ENCODE peak calls at places on chromosomes 6 and 20, in eight cellular contexts. One of them, this sample, is unnamed.

GRCh38 chr6:52741872-52742271 is 21.4 kb downstream of the GSTA2 start:
- DNase-seq in ELF-1: no peak
- DNase-seq in hypothalamus: no peak
- DNase-seq in NCI-H1417: no peak
- DNase-seq in NCI-H1436: no peak
- DNase-seq in activated T-helper 1 cell treated with anti-CD3 and anti-CD28 coated beads, Interleukin-2, amount 50 U/mL, for 16 hours: no peak
- DNase-seq in COR-L47: no peak
- DNase-seq in nephron progenitor cell: no peak
- DNase-seq in this sample: no peak

GRCh38 chr6:35895560-35895959 is 25.3 kb downstream of the SRPK1 start:
- DNase-seq in nephron progenitor cell: no peak
- DNase-seq in NCI-H1436: no peak
- DNase-seq in activated T-helper 1 cell treated with anti-CD3 and anti-CD28 coated beads, Interleukin-2, amount 50 U/mL, for 16 hours: no peak
- DNase-seq in ELF-1: peak
- DNase-seq in COR-L47: no peak
- DNase-seq in hypothalamus: no peak
- DNase-seq in NCI-H1417: no peak
- DNase-seq in this sample: no peak

GRCh38 chr20:64138276-64138815 is 25.9 kb upstream of the MYT1 start:
- DNase-seq in COR-L47: no peak
- DNase-seq in ELF-1: no peak
- DNase-seq in NCI-H1436: no peak
- DNase-seq in activated T-helper 1 cell treated with anti-CD3 and anti-CD28 coated beads, Interleukin-2, amount 50 U/mL, for 16 hours: no peak
- DNase-seq in nephron progenitor cell: peak
- DNase-seq in NCI-H1417: no peak
- DNase-seq in hypothalamus: no peak
- DNase-seq in this sample: no peak

GRCh38 chr6:90156861-90157260 is 139.8 kb downstream of the BACH2 start:
- DNase-seq in activated T-helper 1 cell treated with anti-CD3 and anti-CD28 coated beads, Interleukin-2, amount 50 U/mL, for 16 hours: no peak
- DNase-seq in NCI-H1436: no peak
- DNase-seq in hypothalamus: no peak
- DNase-seq in COR-L47: no peak
- DNase-seq in ELF-1: no peak
- DNase-seq in NCI-H1417: no peak
- DNase-seq in nephron progenitor cell: no peak
- DNase-seq in this sample: no peak

GRCh38 chr6:53440331-53440730 is 91.6 kb upstream of the ELOVL5 start:
- DNase-seq in hypothalamus: no peak
- DNase-seq in activated T-helper 1 cell treated with anti-CD3 and anti-CD28 coated beads, Interleukin-2, amount 50 U/mL, for 16 hours: no peak
- DNase-seq in nephron progenitor cell: no peak
- DNase-seq in COR-L47: no peak
- DNase-seq in NCI-H1436: no peak
- DNase-seq in ELF-1: no peak
- DNase-seq in NCI-H1417: no peak
- DNase-seq in this sample: no peak

GRCh38 chr6:152978058-152978457 is 4.8 kb downstream of the FBXO5 start:
- DNase-seq in NCI-H1417: no peak
- DNase-seq in hypothalamus: no peak
- DNase-seq in COR-L47: no peak
- DNase-seq in nephron progenitor cell: no peak
- DNase-seq in activated T-helper 1 cell treated with anti-CD3 and anti-CD28 coated beads, Interleukin-2, amount 50 U/mL, for 16 hours: no peak
- DNase-seq in NCI-H1436: no peak
- DNase-seq in ELF-1: no peak
- DNase-seq in this sample: no peak

GRCh38 chr6:162543221-162543620 is 184.3 kb downstream of the PRKN start:
- DNase-seq in nephron progenitor cell: no peak
- DNase-seq in hypothalamus: no peak
- DNase-seq in activated T-helper 1 cell treated with anti-CD3 and anti-CD28 coated beads, Interleukin-2, amount 50 U/mL, for 16 hours: no peak
- DNase-seq in NCI-H1417: no peak
- DNase-seq in ELF-1: peak
- DNase-seq in COR-L47: no peak
- DNase-seq in NCI-H1436: no peak
- DNase-seq in this sample: no peak

GRCh38 chr6:79453558-79454042 is 83.6 kb downstream of the LCA5 start:
- DNase-seq in nephron progenitor cell: no peak
- DNase-seq in NCI-H1436: no peak
- DNase-seq in activated T-helper 1 cell treated with anti-CD3 and anti-CD28 coated beads, Interleukin-2, amount 50 U/mL, for 16 hours: no peak
- DNase-seq in NCI-H1417: peak
- DNase-seq in ELF-1: no peak
- DNase-seq in hypothalamus: no peak
- DNase-seq in COR-L47: no peak
- DNase-seq in this sample: no peak

GRCh38 chr6:30156262-30156599 is 4.8 kb downstream of the TRIM10 start:
- DNase-seq in nephron progenitor cell: no peak
- DNase-seq in NCI-H1436: no peak
- DNase-seq in activated T-helper 1 cell treated with anti-CD3 and anti-CD28 coated beads, Interleukin-2, amount 50 U/mL, for 16 hours: no peak
- DNase-seq in NCI-H1417: no peak
- DNase-seq in COR-L47: no peak
- DNase-seq in hypothalamus: no peak
- DNase-seq in ELF-1: no peak
- DNase-seq in this sample: no peak

GRCh38 chr20:31760457-31761240 is 21.6 kb downstream of the TPX2 start:
- DNase-seq in COR-L47: no peak
- DNase-seq in NCI-H1417: peak
- DNase-seq in nephron progenitor cell: no peak
- DNase-seq in activated T-helper 1 cell treated with anti-CD3 and anti-CD28 coated beads, Interleukin-2, amount 50 U/mL, for 16 hours: no peak
- DNase-seq in ELF-1: no peak
- DNase-seq in NCI-H1436: no peak
- DNase-seq in hypothalamus: no peak
- DNase-seq in this sample: no peak

GRCh38 chr6:169028343-169028742 is 225.3 kb downstream of the THBS2 start:
- DNase-seq in activated T-helper 1 cell treated with anti-CD3 and anti-CD28 coated beads, Interleukin-2, amount 50 U/mL, for 16 hours: no peak
- DNase-seq in ELF-1: no peak
- DNase-seq in NCI-H1417: no peak
- DNase-seq in NCI-H1436: no peak
- DNase-seq in COR-L47: no peak
- DNase-seq in nephron progenitor cell: no peak
- DNase-seq in hypothalamus: no peak
- DNase-seq in this sample: no peak

GRCh38 chr20:32846852-32847251 is 11.9 kb upstream of the EFCAB8 start:
- DNase-seq in COR-L47: no peak
- DNase-seq in activated T-helper 1 cell treated with anti-CD3 and anti-CD28 coated beads, Interleukin-2, amount 50 U/mL, for 16 hours: no peak
- DNase-seq in NCI-H1436: no peak
- DNase-seq in nephron progenitor cell: no peak
- DNase-seq in ELF-1: no peak
- DNase-seq in hypothalamus: no peak
- DNase-seq in NCI-H1417: no peak
- DNase-seq in this sample: no peak

GRCh38 chr20:24916412-24916811 is 32.7 kb upstream of the CST7 start:
- DNase-seq in ELF-1: no peak
- DNase-seq in activated T-helper 1 cell treated with anti-CD3 and anti-CD28 coated beads, Interleukin-2, amount 50 U/mL, for 16 hours: no peak
- DNase-seq in nephron progenitor cell: no peak
- DNase-seq in NCI-H1436: no peak
- DNase-seq in COR-L47: no peak
- DNase-seq in NCI-H1417: no peak
- DNase-seq in hypothalamus: no peak
- DNase-seq in this sample: no peak

GRCh38 chr20:63083831-63084562 is 77.2 kb upstream of the BHLHE23 start:
- DNase-seq in activated T-helper 1 cell treated with anti-CD3 and anti-CD28 coated beads, Interleukin-2, amount 50 U/mL, for 16 hours: no peak
- DNase-seq in COR-L47: no peak
- DNase-seq in nephron progenitor cell: no peak
- DNase-seq in hypothalamus: no peak
- DNase-seq in NCI-H1436: no peak
- DNase-seq in ELF-1: no peak
- DNase-seq in NCI-H1417: no peak
- DNase-seq in this sample: no peak

GRCh38 chr6:159149641-159150040 is 19.6 kb upstream of the FNDC1 start:
- DNase-seq in nephron progenitor cell: no peak
- DNase-seq in NCI-H1436: no peak
- DNase-seq in activated T-helper 1 cell treated with anti-CD3 and anti-CD28 coated beads, Interleukin-2, amount 50 U/mL, for 16 hours: no peak
- DNase-seq in ELF-1: no peak
- DNase-seq in NCI-H1417: no peak
- DNase-seq in COR-L47: no peak
- DNase-seq in hypothalamus: no peak
- DNase-seq in this sample: no peak

GRCh38 chr20:40497781-40498691 is 191.0 kb downstream of the MAFB start:
- DNase-seq in NCI-H1436: no peak
- DNase-seq in ELF-1: no peak
- DNase-seq in hypothalamus: no peak
- DNase-seq in activated T-helper 1 cell treated with anti-CD3 and anti-CD28 coated beads, Interleukin-2, amount 50 U/mL, for 16 hours: no peak
- DNase-seq in COR-L47: no peak
- DNase-seq in NCI-H1417: no peak
- DNase-seq in nephron progenitor cell: no peak
- DNase-seq in this sample: no peak

GRCh38 chr20:2756056-2756611 is 44.3 kb downstream of the CPXM1 start:
- DNase-seq in activated T-helper 1 cell treated with anti-CD3 and anti-CD28 coated beads, Interleukin-2, amount 50 U/mL, for 16 hours: no peak
- DNase-seq in COR-L47: peak
- DNase-seq in NCI-H1417: no peak
- DNase-seq in nephron progenitor cell: peak
- DNase-seq in hypothalamus: no peak
- DNase-seq in ELF-1: peak
- DNase-seq in NCI-H1436: no peak
- DNase-seq in this sample: peak

GRCh38 chr20:6735913-6736845 is 31.3 kb upstream of the BMP2 start:
- DNase-seq in nephron progenitor cell: no peak
- DNase-seq in NCI-H1436: no peak
- DNase-seq in NCI-H1417: no peak
- DNase-seq in activated T-helper 1 cell treated with anti-CD3 and anti-CD28 coated beads, Interleukin-2, amount 50 U/mL, for 16 hours: no peak
- DNase-seq in hypothalamus: no peak
- DNase-seq in COR-L47: no peak
- DNase-seq in ELF-1: no peak
- DNase-seq in this sample: no peak

GRCh38 chr20:47573586-47573985 is 71.9 kb downstream of the NCOA3 start:
- DNase-seq in nephron progenitor cell: no peak
- DNase-seq in NCI-H1436: no peak
- DNase-seq in NCI-H1417: no peak
- DNase-seq in activated T-helper 1 cell treated with anti-CD3 and anti-CD28 coated beads, Interleukin-2, amount 50 U/mL, for 16 hours: no peak
- DNase-seq in ELF-1: no peak
- DNase-seq in COR-L47: no peak
- DNase-seq in hypothalamus: no peak
- DNase-seq in this sample: no peak

GRCh38 chr20:757509-757908 is 10.8 kb downstream of the SLC52A3 start:
- DNase-seq in nephron progenitor cell: no peak
- DNase-seq in hypothalamus: no peak
- DNase-seq in activated T-helper 1 cell treated with anti-CD3 and anti-CD28 coated beads, Interleukin-2, amount 50 U/mL, for 16 hours: no peak
- DNase-seq in COR-L47: no peak
- DNase-seq in NCI-H1436: no peak
- DNase-seq in NCI-H1417: no peak
- DNase-seq in ELF-1: no peak
- DNase-seq in this sample: no peak

GRCh38 chr6:38501931-38502330 is 137.8 kb downstream of the BTBD9 start:
- DNase-seq in activated T-helper 1 cell treated with anti-CD3 and anti-CD28 coated beads, Interleukin-2, amount 50 U/mL, for 16 hours: no peak
- DNase-seq in NCI-H1436: peak
- DNase-seq in NCI-H1417: peak
- DNase-seq in ELF-1: no peak
- DNase-seq in hypothalamus: no peak
- DNase-seq in COR-L47: peak
- DNase-seq in nephron progenitor cell: no peak
- DNase-seq in this sample: no peak

GRCh38 chr6:15922510-15923307 is 206.2 kb upstream of the MYLIP start:
- DNase-seq in COR-L47: no peak
- DNase-seq in NCI-H1436: no peak
- DNase-seq in nephron progenitor cell: no peak
- DNase-seq in hypothalamus: no peak
- DNase-seq in ELF-1: peak
- DNase-seq in activated T-helper 1 cell treated with anti-CD3 and anti-CD28 coated beads, Interleukin-2, amount 50 U/mL, for 16 hours: no peak
- DNase-seq in NCI-H1417: no peak
- DNase-seq in this sample: no peak

GRCh38 chr20:32574296-32575226 is 10.6 kb downstream of the NOL4L start:
- DNase-seq in hypothalamus: peak
- DNase-seq in NCI-H1417: no peak
- DNase-seq in nephron progenitor cell: no peak
- DNase-seq in COR-L47: no peak
- DNase-seq in NCI-H1436: no peak
- DNase-seq in ELF-1: peak
- DNase-seq in activated T-helper 1 cell treated with anti-CD3 and anti-CD28 coated beads, Interleukin-2, amount 50 U/mL, for 16 hours: no peak
- DNase-seq in this sample: no peak

GRCh38 chr6:29924731-29925130 is 17.6 kb upstream of the HLA-A start:
- DNase-seq in activated T-helper 1 cell treated with anti-CD3 and anti-CD28 coated beads, Interleukin-2, amount 50 U/mL, for 16 hours: no peak
- DNase-seq in nephron progenitor cell: no peak
- DNase-seq in NCI-H1436: no peak
- DNase-seq in NCI-H1417: no peak
- DNase-seq in ELF-1: no peak
- DNase-seq in hypothalamus: no peak
- DNase-seq in COR-L47: no peak
- DNase-seq in this sample: peak

GRCh38 chr6:4130357-4130987 is 4.9 kb downstream of the ECI2 start:
- DNase-seq in hypothalamus: no peak
- DNase-seq in NCI-H1417: no peak
- DNase-seq in activated T-helper 1 cell treated with anti-CD3 and anti-CD28 coated beads, Interleukin-2, amount 50 U/mL, for 16 hours: no peak
- DNase-seq in COR-L47: no peak
- DNase-seq in nephron progenitor cell: no peak
- DNase-seq in ELF-1: no peak
- DNase-seq in NCI-H1436: no peak
- DNase-seq in this sample: no peak

GRCh38 chr6:37456816-37457560 is 24.0 kb downstream of the CMTR1 start:
- DNase-seq in nephron progenitor cell: no peak
- DNase-seq in ELF-1: no peak
- DNase-seq in hypothalamus: no peak
- DNase-seq in NCI-H1417: no peak
- DNase-seq in activated T-helper 1 cell treated with anti-CD3 and anti-CD28 coated beads, Interleukin-2, amount 50 U/mL, for 16 hours: no peak
- DNase-seq in NCI-H1436: no peak
- DNase-seq in COR-L47: no peak
- DNase-seq in this sample: no peak

GRCh38 chr6:144762450-144762849 is 477.3 kb downstream of the UTRN start:
- DNase-seq in nephron progenitor cell: no peak
- DNase-seq in hypothalamus: no peak
- DNase-seq in NCI-H1436: no peak
- DNase-seq in NCI-H1417: no peak
- DNase-seq in COR-L47: no peak
- DNase-seq in activated T-helper 1 cell treated with anti-CD3 and anti-CD28 coated beads, Interleukin-2, amount 50 U/mL, for 16 hours: no peak
- DNase-seq in ELF-1: no peak
- DNase-seq in this sample: no peak

GRCh38 chr6:43669050-43669921 is 18.3 kb downstream of the MRPS18A start:
- DNase-seq in nephron progenitor cell: no peak
- DNase-seq in COR-L47: no peak
- DNase-seq in NCI-H1417: no peak
- DNase-seq in NCI-H1436: no peak
- DNase-seq in hypothalamus: peak
- DNase-seq in ELF-1: peak
- DNase-seq in activated T-helper 1 cell treated with anti-CD3 and anti-CD28 coated beads, Interleukin-2, amount 50 U/mL, for 16 hours: no peak
- DNase-seq in this sample: no peak

GRCh38 chr20:63097336-63097831 is 90.6 kb upstream of the BHLHE23 start:
- DNase-seq in hypothalamus: no peak
- DNase-seq in COR-L47: no peak
- DNase-seq in ELF-1: no peak
- DNase-seq in NCI-H1417: no peak
- DNase-seq in nephron progenitor cell: peak
- DNase-seq in NCI-H1436: no peak
- DNase-seq in activated T-helper 1 cell treated with anti-CD3 and anti-CD28 coated beads, Interleukin-2, amount 50 U/mL, for 16 hours: peak
- DNase-seq in this sample: no peak

GRCh38 chr20:61857414-61857775 is 208.3 kb downstream of the TAF4 start:
- DNase-seq in NCI-H1436: no peak
- DNase-seq in NCI-H1417: no peak
- DNase-seq in ELF-1: no peak
- DNase-seq in activated T-helper 1 cell treated with anti-CD3 and anti-CD28 coated beads, Interleukin-2, amount 50 U/mL, for 16 hours: no peak
- DNase-seq in COR-L47: no peak
- DNase-seq in nephron progenitor cell: no peak
- DNase-seq in hypothalamus: no peak
- DNase-seq in this sample: no peak

GRCh38 chr6:51382838-51383237 is 564.2 kb downstream of the TFAP2B start:
- DNase-seq in hypothalamus: no peak
- DNase-seq in COR-L47: no peak
- DNase-seq in activated T-helper 1 cell treated with anti-CD3 and anti-CD28 coated beads, Interleukin-2, amount 50 U/mL, for 16 hours: no peak
- DNase-seq in nephron progenitor cell: no peak
- DNase-seq in ELF-1: no peak
- DNase-seq in NCI-H1417: no peak
- DNase-seq in NCI-H1436: no peak
- DNase-seq in this sample: no peak